ENCODE peak calls at places on chromosomes 16 and 17, in nine cellular contexts. X is IMR-90, T is stomach, I is RWPE2, P is breast epithelium, L is lung, J is tibial nerve, A is heart right ventricle, Y is left ventricle myocardium inferior. N is an unnamed sample. For H3K27me3 and H3K36me3, the result is how much of the 10 kb centered on the place peaks cover.

GRCh38 chr16:50847166-50847565 is 105.3 kb downstream of the CYLD start:
- DNase-seq in J (no peak), L (peak), T (no peak), Y (no peak), I (no peak), P (no peak), A (no peak), X (no peak), N (no peak)

GRCh38 chr17:225551-225950 is 44.1 kb upstream of the DOC2B start:
- DNase-seq in I (peak), L (no peak), Y (peak), A (no peak), P (no peak), J (no peak), T (no peak), X (no peak), N (no peak)

GRCh38 chr16:3580686-3581085 is 3.5 kb upstream of the NLRC3 start:
- DNase-seq in L (no peak), X (peak), P (no peak), A (no peak), I (no peak), Y (no peak), T (no peak), J (no peak), N (no peak)

GRCh38 chr16:51343411-51343810 is 192.3 kb upstream of the SALL1 start:
- DNase-seq in I (no peak), P (no peak), L (no peak), Y (no peak), A (no peak), J (no peak), T (no peak), X (peak), N (no peak)

GRCh38 chr17:58308173-58308984 is 20.2 kb downstream of the TSPOAP1 start:
- DNase-seq in L (peak), J (no peak), X (no peak), Y (no peak), I (peak), T (peak), P (peak), A (no peak), N (no peak)

GRCh38 chr17:67289174-67289876 is 44.3 kb upstream of the HELZ start:
- DNase-seq in Y (peak), J (peak), A (peak), X (peak), T (peak), I (no peak), L (peak), P (peak), N (no peak)

GRCh38 chr16:17412221-17412620 is 58.5 kb downstream of the XYLT1 start:
- DNase-seq in J (no peak), T (no peak), A (no peak), Y (no peak), P (no peak), L (no peak), I (no peak), X (peak), N (no peak)

GRCh38 chr17:16027708-16028584 is 28.3 kb downstream of the TTC19 start:
- DNase-seq in I (peak), J (no peak), P (no peak), X (peak), A (no peak), T (no peak), Y (no peak), L (no peak), N (peak)

GRCh38 chr17:81322271-81323082 is 27.4 kb upstream of the SLC38A10 start:
- DNase-seq in J (no peak), T (no peak), X (no peak), Y (no peak), A (no peak), P (no peak), L (no peak), I (no peak), N (no peak)

GRCh38 chr17:78781339-78782304 is at the start of gene CYTH1:
- DNase-seq in P (peak), Y (peak), X (no peak), I (no peak), J (no peak), L (peak), A (peak), T (peak), N (no peak)

GRCh38 chr17:50039058-50039457 is 16.9 kb upstream of the ITGA3 start:
- DNase-seq in J (no peak), Y (no peak), L (no peak), X (no peak), P (no peak), T (no peak), A (no peak), I (no peak), N (no peak)

GRCh38 chr17:82962163-82962720 is 117.2 kb upstream of the METRNL start:
- DNase-seq in J (no peak), I (no peak), T (peak), A (no peak), X (peak), Y (no peak), L (no peak), P (no peak), N (no peak)

GRCh38 chr17:4900231-4901107 is 1.1 kb downstream of the C17orf107 start:
- DNase-seq in L (no peak), P (no peak), Y (no peak), I (no peak), X (no peak), A (no peak), T (peak), J (no peak), N (no peak)

GRCh38 chr17:10210151-10210574 is 11.8 kb upstream of the GAS7 start:
- DNase-seq in L (no peak), P (no peak), I (no peak), Y (no peak), A (no peak), T (no peak), J (no peak), X (peak), N (peak)

GRCh38 chr17:38512473-38513058 is 84.3 kb downstream of the ARHGAP23 start:
- DNase-seq in A (no peak), P (no peak), X (no peak), I (no peak), T (no peak), L (no peak), Y (no peak), J (no peak), N (no peak)

GRCh38 chr16:87945351-87946042 is 5.7 kb upstream of the BANP start:
- DNase-seq in A (peak), X (peak), Y (peak), I (peak), P (peak), T (peak), J (peak), L (peak), N (no peak)

GRCh38 chr17:80362428-80363119 is 52.4 kb upstream of the ENDOV start:
- DNase-seq in Y (peak), J (peak), I (no peak), A (no peak), P (peak), L (no peak), T (no peak), X (peak), N (no peak)

GRCh38 chr17:16419074-16419928 is 3.9 kb downstream of the TRPV2 start:
- DNase-seq in J (no peak), I (no peak), L (no peak), X (peak), T (no peak), P (no peak), A (no peak), Y (no peak), N (peak)

GRCh38 chr17:67244621-67245072 is 349 bp downstream of the HELZ start:
- DNase-seq in T (no peak), A (no peak), I (no peak), L (no peak), Y (peak), P (no peak), X (no peak), J (no peak), N (no peak)

GRCh38 chr17:46821482-46822387 is 3.2 kb upstream of the WNT3 start:
- DNase-seq in I (no peak), A (no peak), P (no peak), J (no peak), X (no peak), T (no peak), L (no peak), Y (no peak), N (no peak)

GRCh38 chr16:80932725-80933124 is 74.0 kb downstream of the CMC2 start:
- DNase-seq in Y (peak), A (peak), T (peak), L (peak), P (no peak), J (peak), X (peak), I (peak), N (peak)

GRCh38 chr16:20866161-20866772 is 33.9 kb downstream of the DCUN1D3 start:
- DNase-seq in T (peak), L (no peak), I (peak), Y (no peak), J (no peak), A (peak), X (peak), P (no peak), N (peak)

GRCh38 chr17:66839616-66840015 is 4.7 kb downstream of the CACNG5 start:
- DNase-seq in P (no peak), T (no peak), Y (no peak), A (no peak), L (no peak), J (no peak), X (no peak), I (no peak), N (no peak)

GRCh38 chr16:31256466-31256865 is 3.3 kb upstream of the ITGAM start:
- DNase-seq in A (no peak), L (no peak), J (no peak), P (no peak), Y (no peak), I (peak), X (no peak), T (no peak), N (no peak)

GRCh38 chr17:28978016-28978415 is 26.7 kb upstream of the PHF12 start:
- DNase-seq in A (no peak), L (no peak), P (no peak), Y (no peak), I (no peak), T (no peak), J (no peak), X (no peak), N (no peak)

GRCh38 chr16:31664683-31665482 is 137.2 kb downstream of the AHSP start:
- DNase-seq in A (no peak), X (peak), P (no peak), L (no peak), T (no peak), J (no peak), I (no peak), Y (no peak), N (no peak)

GRCh38 chr17:48068491-48068961 is 20.4 kb downstream of the NFE2L1 start:
- DNase-seq in T (no peak), J (no peak), X (peak), L (no peak), A (no peak), P (no peak), Y (no peak), I (no peak), N (no peak)

GRCh38 chr17:56630202-56630601 is 36.7 kb downstream of the NOG start:
- DNase-seq in I (no peak), L (no peak), Y (no peak), X (no peak), A (no peak), T (no peak), J (no peak), P (no peak), N (no peak)

GRCh38 chr16:62475573-62475972 is 439.3 kb upstream of the CDH8 start:
- DNase-seq in P (no peak), J (no peak), T (no peak), I (no peak), A (no peak), L (no peak), Y (no peak), X (no peak), N (no peak)

GRCh38 chr17:354651-355556 is 2.3 kb upstream of the RPH3AL start:
- DNase-seq in L (peak), P (no peak), X (no peak), A (no peak), I (no peak), J (no peak), T (no peak), Y (no peak), N (peak)

GRCh38 chr16:11682655-11683096 is 14.4 kb downstream of the SNN start:
- DNase-seq in T (no peak), Y (no peak), I (no peak), L (no peak), P (no peak), J (no peak), A (no peak), X (peak), N (peak)

GRCh38 chr17:5097101-5097834 is 14.4 kb downstream of the ZNF232 start:
- DNase-seq in X (no peak), A (peak), I (no peak), L (no peak), T (peak), P (no peak), J (peak), Y (peak), N (no peak)

GRCh38 chr17:34156741-34157589 is 98.1 kb upstream of the CCL2 start:
- DNase-seq in L (no peak), T (no peak), P (no peak), X (no peak), A (no peak), Y (no peak), J (no peak), I (no peak), N (no peak)
- H3K27me3 ChIP-seq in L (under half), T (half or more), P (half or more), X (half or more), A (half or more), Y (half or more), J (half or more), I (half or more), N (under half)

DNA sequence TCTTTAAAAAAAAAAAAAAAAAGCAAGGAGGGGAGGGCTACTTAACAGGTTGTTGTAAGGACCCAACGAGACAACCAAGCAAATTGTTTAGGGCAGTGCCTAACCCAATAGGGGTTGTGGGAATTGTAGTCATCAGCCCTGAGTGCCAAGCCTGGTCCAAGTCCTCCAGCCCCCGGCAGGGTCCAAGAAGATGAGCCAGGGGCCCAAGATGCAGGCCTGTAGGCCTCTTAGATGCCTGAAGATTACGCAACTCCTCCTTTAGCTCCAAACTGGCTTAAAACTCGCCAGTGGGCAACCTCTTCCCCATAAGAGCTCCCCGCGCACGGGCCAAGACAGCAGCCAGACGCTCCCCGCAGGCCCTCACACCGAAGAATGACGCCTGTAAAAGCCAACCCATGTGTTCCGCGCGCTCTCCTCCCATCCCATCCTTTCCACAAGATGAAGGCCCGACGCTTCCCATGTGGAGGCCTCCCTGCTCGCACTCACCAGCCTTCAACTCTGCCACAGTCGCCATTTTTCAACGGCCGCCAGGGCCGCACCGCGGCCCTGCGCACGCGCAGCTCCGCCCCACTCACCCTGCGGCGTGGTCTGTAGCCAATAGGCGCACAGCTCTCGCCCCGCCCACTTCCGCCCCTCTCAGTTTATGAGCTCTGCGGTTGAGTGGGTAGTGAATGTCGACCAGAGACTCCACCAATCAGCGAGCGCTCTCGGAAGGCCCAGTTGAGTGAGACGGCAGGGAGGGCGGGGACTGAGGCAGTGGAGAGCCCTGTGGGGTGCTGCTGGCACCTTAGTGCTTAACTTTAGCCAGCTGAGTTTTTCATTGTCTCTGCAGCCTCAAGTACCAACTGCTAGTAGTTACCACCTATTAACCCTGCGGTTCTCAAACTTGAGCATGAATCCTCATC is at the start of gene CEP20:
- DNase-seq in T (peak), X (peak), J (peak), A (peak), I (peak), Y (peak), L (peak), P (peak), N (peak)
- TF ChIP-seq CTCF in T (no peak), X (peak), J (peak), A (peak), I (no peak), Y (peak), L (no peak), P (peak), N (no peak)

GRCh38 chr17:76737082-76737675 is at the start of gene SRSF2:
- DNase-seq in P (peak), J (peak), X (peak), L (peak), Y (peak), A (peak), T (peak), I (peak), N (peak)
- H3K36me3 ChIP-seq in P (under half), J (under half), X (under half), L (under half), Y (under half), A (under half), T (under half), I (half or more), N (under half)

GRCh38 chr16:55297910-55298175 is 26.2 kb upstream of the IRX6 start:
- DNase-seq in L (no peak), P (no peak), A (no peak), J (no peak), I (peak), X (peak), Y (no peak), T (no peak), N (peak)

GRCh38 chr16:55302635-55303034 is 21.4 kb upstream of the IRX6 start:
- DNase-seq in J (no peak), Y (no peak), L (no peak), X (no peak), T (no peak), I (no peak), A (no peak), P (no peak), N (no peak)

GRCh38 chr16:55297062-55297909 is 26.7 kb upstream of the IRX6 start:
- DNase-seq in L (no peak), J (no peak), Y (no peak), A (no peak), I (peak), P (no peak), T (no peak), X (peak), N (peak)

GRCh38 chr16:55301385-55302008 is 22.5 kb upstream of the IRX6 start:
- DNase-seq in L (no peak), P (no peak), Y (no peak), A (no peak), T (no peak), X (no peak), I (no peak), J (no peak), N (no peak)
- H3K27me3 ChIP-seq in L (under half), P (under half), Y (half or more), A (under half), T (half or more), X (under half), I (under half), J (under half), N (under half)

GRCh38 chr17:6893382-6894205 is 62.1 kb upstream of the TEKT1 start:
- DNase-seq in A (no peak), Y (no peak), L (no peak), X (no peak), P (no peak), I (no peak), T (no peak), J (no peak), N (no peak)

DNA sequence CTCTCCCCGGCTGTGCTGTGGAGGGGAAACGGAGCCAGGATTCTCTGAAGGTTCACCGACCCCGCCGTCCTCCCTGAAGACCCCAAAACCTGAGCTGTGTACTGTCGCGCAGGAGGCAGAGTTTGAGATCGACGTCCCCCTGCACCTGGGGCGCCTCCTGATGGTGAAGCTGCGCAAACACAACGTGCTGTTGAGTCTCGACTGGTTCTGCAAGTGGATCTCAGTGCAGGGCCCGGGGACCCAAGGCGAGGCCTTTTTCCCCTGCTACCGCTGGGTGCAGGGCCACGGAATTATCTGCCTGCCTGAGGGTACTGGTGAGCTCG is 62.6 kb upstream of the TEKT1 start:
- DNase-seq in I (no peak), Y (no peak), X (no peak), J (no peak), A (no peak), L (no peak), P (no peak), T (no peak), N (no peak)
- TF ChIP-seq CTCF in I (no peak), Y (peak), X (peak), J (peak), A (peak), L (no peak), P (no peak), T (no peak), N (peak)

DNA sequence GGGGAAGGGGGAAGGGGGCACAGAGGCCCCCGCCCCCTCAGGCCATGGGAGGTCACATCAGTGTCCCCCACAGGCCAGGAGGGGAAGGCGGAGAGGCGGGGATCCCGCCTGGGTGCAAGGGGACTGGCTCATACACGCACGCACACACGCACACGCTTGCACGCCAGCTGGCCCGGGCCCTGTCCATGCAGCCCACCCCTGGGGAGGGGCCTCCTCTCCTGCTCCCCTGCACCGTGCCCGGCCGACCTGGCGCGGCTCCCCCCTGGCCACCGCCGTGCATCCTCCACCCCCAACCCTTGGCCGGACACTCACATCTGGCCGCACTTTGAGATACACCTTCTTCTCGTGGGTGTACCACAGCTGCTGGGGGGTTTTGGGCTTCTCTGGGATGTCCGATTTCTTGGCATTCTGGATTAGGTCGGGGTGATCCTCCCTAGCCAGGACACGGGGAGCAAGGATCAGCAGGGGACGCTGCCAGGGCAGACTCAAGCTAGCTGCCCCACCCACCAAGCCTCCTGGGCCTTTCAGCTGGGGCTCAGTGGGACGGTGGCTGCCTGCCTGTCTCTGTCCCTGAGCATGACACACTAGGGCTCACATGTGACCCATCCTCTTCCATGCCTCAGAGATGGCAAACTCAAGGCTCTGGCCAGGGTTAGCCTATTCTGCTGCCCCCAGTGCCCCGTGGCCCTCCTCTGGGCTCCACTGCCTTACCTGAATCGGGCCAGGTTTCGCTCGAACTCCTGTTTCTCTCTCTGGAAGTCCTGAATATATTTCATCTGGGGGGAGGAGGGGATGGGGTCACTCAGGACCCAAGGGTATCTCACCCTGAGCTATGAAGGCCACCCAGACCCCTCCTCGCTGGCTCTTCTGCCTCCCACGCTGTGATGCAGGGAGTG is 6.7 kb downstream of the UBTF start:
- DNase-seq in T (no peak), A (no peak), L (no peak), Y (no peak), P (no peak), I (no peak), J (no peak), X (no peak), N (no peak)
- H3K36me3 ChIP-seq in T (half or more), A (half or more), L (under half), Y (half or more), P (under half), I (half or more), J (half or more), X (half or more), N (under half)

N was measured in kidney epithelial cell.